ENCODE peak calls at places on chromosomes 5 and 9, in six cellular contexts. E, A, T, B, Y and S are unnamed samples.

GRCh38 chr5:160506006-160507004 is 84.7 kb downstream of the PTTG1 start:
- DNase-seq in T (no peak), E (peak; percentile 54), A (peak; percentile 46), B (no peak), Y (no peak), S (no peak)

GRCh38 chr9:27333241-27334052 is 36.5 kb upstream of the EQTN start:
- DNase-seq in T (peak; percentile 75), A (peak; percentile 61), E (peak; percentile 73), Y (peak; percentile 85), B (no peak), S (peak; percentile 31)

GRCh38 chr9:35791321-35791921 is at the start of gene NPR2:
- DNase-seq in B (peak; percentile 81), E (peak; percentile 9), T (no peak), Y (peak; percentile 78), A (no peak), S (peak; percentile 72)

GRCh38 chr5:159773062-159773924 is 143.0 kb upstream of the ADRA1B start:
- DNase-seq in A (peak; percentile 60), B (peak; percentile 96), T (peak; percentile 86), Y (peak; percentile 83), E (peak; percentile 90), S (peak; percentile 90)

GRCh38 chr5:134142088-134142487 is 27.6 kb downstream of the TCF7 start:
- DNase-seq in A (no peak), B (no peak), E (no peak), T (no peak), Y (no peak), S (no peak)

GRCh38 chr5:74594172-74595040 is 46.1 kb downstream of the ENC1 start:
- DNase-seq in E (peak; percentile 29), B (no peak), A (no peak), T (no peak), Y (no peak), S (no peak)

GRCh38 chr5:172280317-172280716 is 3.2 kb downstream of the UBTD2 start:
- DNase-seq in B (no peak), T (no peak), E (no peak), Y (no peak), A (no peak), S (no peak)

GRCh38 chr9:21110708-21111576 is 30.7 kb downstream of the IFNW1 start:
- DNase-seq in B (no peak), A (no peak), E (peak; percentile 82), Y (peak; percentile 79), T (peak; percentile 79), S (no peak)

GRCh38 chr5:123670981-123671557 is 159.1 kb downstream of the CSNK1G3 start:
- DNase-seq in T (peak; percentile 66), E (peak; percentile 30), B (no peak), Y (peak; percentile 68), A (peak; percentile 62), S (peak; percentile 29)

GRCh38 chr5:39091940-39092580 is 17.9 kb upstream of the RICTOR start:
- DNase-seq in A (no peak), T (no peak), Y (no peak), B (no peak), E (no peak), S (no peak)

GRCh38 chr5:129003232-129003631 is 37.9 kb downstream of the SLC27A6 start:
- DNase-seq in A (no peak), T (peak; percentile 10), E (no peak), Y (no peak), B (no peak), S (no peak)

GRCh38 chr9:116437411-116438370 is 249.4 kb upstream of the TRIM32 start:
- DNase-seq in E (no peak), B (no peak), A (no peak), Y (peak; percentile 11), T (no peak), S (no peak)

GRCh38 chr9:89311346-89312153 is 555 bp downstream of the CKS2 start:
- DNase-seq in B (peak; percentile 82), T (no peak), Y (no peak), A (peak; percentile 21), E (no peak), S (peak; percentile 14)

GRCh38 chr5:154312000-154312399 is 121.5 kb downstream of the GALNT10 start:
- DNase-seq in A (no peak), E (no peak), T (no peak), Y (no peak), B (no peak), S (no peak)

GRCh38 chr9:27125030-27125429 is 16.0 kb downstream of the TEK start:
- DNase-seq in Y (no peak), A (peak; percentile 57), T (peak; percentile 94), B (no peak), E (peak; percentile 99), S (peak; percentile 89)

GRCh38 chr9:32968101-32969011 is 33.1 kb downstream of the APTX start:
- DNase-seq in T (peak; percentile 67), Y (peak; percentile 65), A (peak; percentile 47), B (no peak), E (peak; percentile 57), S (no peak)

GRCh38 chr5:135568241-135568640 is 10.6 kb downstream of the CXCL14 start:
- DNase-seq in Y (no peak), E (no peak), A (no peak), T (no peak), B (no peak), S (no peak)

DNA sequence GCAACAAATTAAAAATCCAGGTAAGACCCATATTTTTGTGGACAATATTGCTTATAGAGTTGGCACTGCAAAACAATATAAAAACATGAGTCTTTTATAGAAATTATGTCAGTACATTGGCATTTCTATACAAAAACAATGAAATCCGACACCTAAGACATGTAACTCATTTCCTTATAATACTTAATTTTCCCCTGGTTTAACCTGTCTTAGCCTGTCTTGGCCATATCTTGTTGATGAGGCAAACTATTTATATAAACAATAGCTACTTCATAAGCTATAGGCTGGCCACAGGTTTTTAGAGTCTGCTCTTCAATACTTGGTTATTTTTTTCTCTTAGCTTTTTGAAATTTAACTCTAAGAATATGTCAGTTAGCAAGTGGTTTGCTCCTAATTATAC is 44.7 kb upstream of the IZUMO3 start:
- DNase-seq in A (no peak), Y (no peak), T (peak; percentile 37), B (no peak), E (no peak), S (no peak)
- H3K9me3 ChIP-seq in A (no peaks in the 10 kb centered on the region), Y (no peaks in the 10 kb centered on the region), T (no peaks in the 10 kb centered on the region), B (no peaks in the 10 kb centered on the region), E (no peaks in the 10 kb centered on the region), S (no peaks in the 10 kb centered on the region)

DNA sequence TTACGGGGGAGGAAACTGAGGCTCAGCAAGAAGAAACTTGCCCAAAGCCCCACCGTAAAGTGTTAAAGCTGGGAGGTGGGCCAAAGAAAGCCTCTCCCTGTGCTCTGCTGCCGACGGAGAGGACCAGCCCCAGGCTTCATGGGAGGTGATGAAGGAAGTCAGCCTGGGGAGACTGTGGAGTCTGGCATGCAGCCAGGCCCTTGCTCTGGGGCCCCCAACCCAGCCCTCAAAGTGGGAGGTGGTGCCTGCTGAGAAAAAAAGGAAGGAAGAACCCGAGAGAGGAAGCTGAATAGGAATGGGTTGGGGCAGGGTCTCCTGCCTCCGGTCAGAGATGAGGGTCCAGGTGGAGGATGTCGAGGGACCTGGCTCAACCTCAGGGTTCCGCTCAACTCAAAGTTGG is 3.8 kb downstream of the RNF44 start:
- DNase-seq in T (no peak), Y (peak; percentile 34), E (no peak), A (no peak), B (peak; percentile 77), S (no peak)
- H3K4me3 ChIP-seq in T (no peak overlapping the region), Y (no peak overlapping the region), E (no peak overlapping the region), A (no peak overlapping the region), B (no peak overlapping the region), S (no peak overlapping the region)

GRCh38 chr5:18944771-18945170 is 1043.2 kb downstream of the CDH18 start:
- DNase-seq in T (peak; percentile 15), A (no peak), Y (no peak), B (no peak), E (no peak), S (no peak)
- H3K9me3 ChIP-seq in T (no peaks in the 10 kb centered on the region), A (no peaks in the 10 kb centered on the region), Y (no peaks in the 10 kb centered on the region), B (no peaks in the 10 kb centered on the region), E (peaks cover 7% of the 10 kb centered on the region), S (peaks cover 4% of the 10 kb centered on the region)

GRCh38 chr9:128371622-128372117 is 496 bp downstream of the URM1 start:
- DNase-seq in B (no peak), E (no peak), T (no peak), A (no peak), Y (no peak), S (no peak)

GRCh38 chr9:128374221-128374675 is 3.1 kb downstream of the URM1 start:
- DNase-seq in Y (no peak), B (no peak), E (no peak), T (no peak), A (no peak), S (no peak)

GRCh38 chr9:128370752-128371621 is at the start of gene URM1:
- DNase-seq in A (peak; percentile 96), E (peak; percentile 95), B (peak; percentile 99), T (peak; percentile 95), Y (peak; percentile 96), S (peak; percentile 97)

GRCh38 chr9:128372188-128372641 is 1.0 kb downstream of the URM1 start:
- DNase-seq in Y (no peak), A (no peak), B (no peak), E (no peak), T (peak; percentile 21), S (no peak)

DNA sequence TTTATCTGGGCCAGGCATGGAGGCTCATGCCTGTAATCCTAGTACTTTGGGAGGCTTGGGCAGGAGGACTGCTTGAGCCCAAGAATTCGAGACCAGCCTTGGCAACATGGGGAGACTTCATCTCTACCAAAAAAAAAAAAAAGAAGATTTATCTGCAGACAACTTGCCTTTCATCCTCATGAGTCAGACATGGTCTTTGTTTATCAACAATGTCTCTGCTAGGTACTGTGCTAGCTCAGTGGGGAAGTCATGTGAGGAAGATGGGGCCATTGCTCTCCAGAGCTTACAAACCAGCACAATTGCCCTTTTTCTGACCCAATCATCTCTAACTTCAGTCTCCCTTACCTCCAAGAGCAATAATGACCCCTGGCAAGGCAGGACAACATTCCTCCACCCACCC is 1.6 kb downstream of the URM1 start:
- DNase-seq in T (peak; percentile 4), E (peak; percentile 68), A (no peak), Y (no peak), B (no peak), S (no peak)
- H3K4me3 ChIP-seq in T (peak overlapping the region; percentile 97), E (no peak overlapping the region), A (no peak overlapping the region), Y (no peak overlapping the region), B (no peak overlapping the region), S (no peak overlapping the region)